ENCODE peak calls at places on chromosomes 5 and 9, in six cellular contexts. H, F, V, W, U and R are unnamed samples.

GRCh38 chr5:88713818-88714217 is 169.2 kb downstream of the MEF2C start:
- DNase-seq in H (no peak), F (no peak), V (no peak), W (no peak), U (no peak), R (no peak)

GRCh38 chr9:127754099-127754760 is 19.1 kb upstream of the TOR2A start:
- DNase-seq in H (no peak), F (no peak), V (peak), W (no peak), U (peak), R (peak)

GRCh38 chr9:127904888-127905728 is 5.7 kb upstream of the ST6GALNAC6 start:
- DNase-seq in H (no peak), F (peak), V (no peak), W (no peak), U (no peak), R (no peak)

GRCh38 chr9:136839229-136840139 is 2.8 kb upstream of the AJM1 start:
- DNase-seq in H (no peak), F (no peak), V (no peak), W (no peak), U (no peak), R (no peak)

GRCh38 chr9:125889524-125890473 is 142.6 kb downstream of the PBX3 start:
- DNase-seq in H (peak), F (peak), V (peak), W (peak), U (peak), R (peak)

GRCh38 chr9:74322661-74323314 is 174.3 kb upstream of the RORB start:
- DNase-seq in H (no peak), F (no peak), V (peak), W (no peak), U (no peak), R (no peak)

GRCh38 chr9:95349109-95350038 is 31.9 kb upstream of the FANCC start:
- DNase-seq in H (no peak), F (no peak), V (peak), W (no peak), U (peak), R (no peak)

GRCh38 chr5:124583469-124584350 is 162.7 kb downstream of the ZNF608 start:
- DNase-seq in H (no peak), F (peak), V (no peak), W (no peak), U (peak), R (no peak)

GRCh38 chr5:6408627-6409446 is 30.5 kb upstream of the MED10 start:
- DNase-seq in H (no peak), F (no peak), V (no peak), W (no peak), U (no peak), R (no peak)

GRCh38 chr5:142472306-142472951 is 147.6 kb upstream of the SPRY4 start:
- DNase-seq in H (no peak), F (no peak), V (no peak), W (no peak), U (peak), R (no peak)

GRCh38 chr5:167845952-167846351 is 445.5 kb upstream of the WWC1 start:
- DNase-seq in H (no peak), F (no peak), V (no peak), W (no peak), U (no peak), R (no peak)

GRCh38 chr5:114249838-114250237 is 112.0 kb upstream of the KCNN2 start:
- DNase-seq in H (no peak), F (no peak), V (no peak), W (no peak), U (peak), R (no peak)

GRCh38 chr5:150516011-150516410 is 8.1 kb downstream of the NDST1 start:
- DNase-seq in H (peak), F (no peak), V (no peak), W (peak), U (peak), R (no peak)

GRCh38 chr5:86968311-86968753 is 299.4 kb upstream of the RASA1 start:
- DNase-seq in H (no peak), F (peak), V (peak), W (no peak), U (peak), R (no peak)

GRCh38 chr5:177369050-177369912 is 11.6 kb downstream of the RGS14 start:
- DNase-seq in H (no peak), F (peak), V (peak), W (no peak), U (no peak), R (peak)

GRCh38 chr5:170296935-170297588 is 515 bp downstream of the LCP2 start:
- DNase-seq in H (no peak), F (peak), V (no peak), W (no peak), U (no peak), R (no peak)

GRCh38 chr5:116572375-116573278 is 2.0 kb downstream of the SEMA6A start:
- DNase-seq in H (peak), F (peak), V (peak), W (no peak), U (peak), R (peak)

GRCh38 chr5:174319551-174319950 is 274.0 kb downstream of the NSG2 start:
- DNase-seq in H (no peak), F (no peak), V (no peak), W (no peak), U (no peak), R (no peak)

GRCh38 chr9:72154468-72155281 is 5.4 kb downstream of the GDA start:
- DNase-seq in H (no peak), F (peak), V (no peak), W (no peak), U (no peak), R (no peak)

GRCh38 chr5:72621576-72621975 is 114.4 kb upstream of the ZNF366 start:
- DNase-seq in H (no peak), F (no peak), V (no peak), W (no peak), U (no peak), R (no peak)

GRCh38 chr5:115452791-115453190 is 91.8 kb downstream of the FEM1C start:
- DNase-seq in H (no peak), F (no peak), V (no peak), W (no peak), U (peak), R (no peak)

GRCh38 chr9:120913673-120914266 is 12.8 kb downstream of the TRAF1 start:
- DNase-seq in H (no peak), F (no peak), V (peak), W (no peak), U (no peak), R (peak)

GRCh38 chr5:4643190-4643589 is 496.9 kb upstream of the ADAMTS16 start:
- DNase-seq in H (no peak), F (no peak), V (no peak), W (no peak), U (no peak), R (no peak)

GRCh38 chr9:114938687-114939575 is 8.5 kb upstream of the TNFSF8 start:
- DNase-seq in H (no peak), F (no peak), V (no peak), W (no peak), U (no peak), R (no peak)

GRCh38 chr9:33082538-33083326 is 6.3 kb upstream of the SMU1 start:
- DNase-seq in H (no peak), F (no peak), V (no peak), W (no peak), U (peak), R (no peak)

GRCh38 chr5:66454186-66455078 is 141.8 kb upstream of the MAST4 start:
- DNase-seq in H (no peak), F (no peak), V (no peak), W (no peak), U (peak), R (no peak)

GRCh38 chr9:36499156-36499886 is 73.4 kb upstream of the MELK start:
- DNase-seq in H (no peak), F (no peak), V (peak), W (no peak), U (no peak), R (peak)

GRCh38 chr5:160198148-160198545 is 31.2 kb upstream of the FABP6 start:
- DNase-seq in H (no peak), F (no peak), V (no peak), W (no peak), U (no peak), R (no peak)

GRCh38 chr9:95772320-95773060 is 103.0 kb upstream of the ERCC6L2 start:
- DNase-seq in H (peak), F (no peak), V (peak), W (peak), U (peak), R (peak)

GRCh38 chr9:34413229-34413852 is 36.6 kb upstream of the MYORG start:
- DNase-seq in H (peak), F (no peak), V (peak), W (no peak), U (peak), R (peak)

GRCh38 chr9:36189978-36190377 is 743 bp upstream of the CLTA start:
- DNase-seq in H (no peak), F (no peak), V (peak), W (no peak), U (no peak), R (no peak)

GRCh38 chr9:106526805-106527204 is 336.2 kb upstream of the ZNF462 start:
- DNase-seq in H (no peak), F (no peak), V (no peak), W (no peak), U (no peak), R (no peak)

GRCh38 chr5:88839238-88839637 is 43.7 kb downstream of the MEF2C start:
- DNase-seq in H (no peak), F (no peak), V (no peak), W (no peak), U (no peak), R (no peak)

GRCh38 chr9:29289365-29289764 is 1716.1 kb upstream of the C9orf72 start:
- DNase-seq in H (no peak), F (no peak), V (no peak), W (no peak), U (no peak), R (no peak)

GRCh38 chr9:29290519-29290918 is 1717.2 kb upstream of the C9orf72 start:
- DNase-seq in H (no peak), F (no peak), V (no peak), W (no peak), U (no peak), R (no peak)

DNA sequence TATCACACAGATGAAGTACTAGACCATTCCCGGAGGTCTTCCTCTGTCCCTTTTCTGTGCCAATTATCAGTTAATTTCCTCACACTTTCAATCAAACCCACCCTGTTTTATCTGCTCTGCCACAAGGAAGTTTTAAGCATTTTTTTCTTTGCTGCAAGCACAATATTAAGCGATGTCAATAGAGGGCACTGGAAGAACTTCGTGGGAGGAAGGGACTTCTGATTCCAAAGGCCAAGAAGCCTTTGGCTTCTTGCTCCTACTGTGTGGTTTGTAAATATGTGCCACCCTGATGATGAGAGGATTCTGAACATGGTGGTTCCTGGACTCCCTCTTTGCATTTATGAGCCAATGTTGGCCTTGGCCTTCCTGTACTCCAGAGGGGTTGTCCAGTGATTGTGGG is 1712.5 kb upstream of the C9orf72 start:
- DNase-seq in H (no peak), F (no peak), V (peak), W (no peak), U (peak), R (no peak)
- TF ChIP-seq CTCF in H (no peak), F (no peak), V (peak), W (no peak), U (peak), R (no peak)

GRCh38 chr5:13480834-13481233 is 463.7 kb downstream of the DNAH5 start:
- DNase-seq in H (no peak), F (no peak), V (no peak), W (no peak), U (no peak), R (no peak)
- TF ChIP-seq CTCF in H (no peak), F (no peak), V (no peak), W (no peak), U (no peak), R (no peak)

GRCh38 chr5:38557309-38557710 is 864 bp upstream of the LIFR start:
- DNase-seq in H (peak), F (no peak), V (no peak), W (no peak), U (no peak), R (no peak)
- TF ChIP-seq CTCF in H (no peak), F (no peak), V (no peak), W (no peak), U (no peak), R (no peak)

GRCh38 chr5:79932510-79933504 is 58.3 kb downstream of the MTX3 start:
- DNase-seq in H (no peak), F (no peak), V (no peak), W (no peak), U (no peak), R (no peak)

GRCh38 chr5:79931866-79932265 is 59.2 kb downstream of the MTX3 start:
- DNase-seq in H (no peak), F (no peak), V (no peak), W (no peak), U (no peak), R (no peak)

GRCh38 chr5:79935992-79936643 is 54.9 kb downstream of the MTX3 start:
- DNase-seq in H (peak), F (no peak), V (no peak), W (no peak), U (no peak), R (no peak)

GRCh38 chr5:79936644-79937216 is 54.3 kb downstream of the MTX3 start:
- DNase-seq in H (no peak), F (no peak), V (no peak), W (no peak), U (no peak), R (no peak)

DNA sequence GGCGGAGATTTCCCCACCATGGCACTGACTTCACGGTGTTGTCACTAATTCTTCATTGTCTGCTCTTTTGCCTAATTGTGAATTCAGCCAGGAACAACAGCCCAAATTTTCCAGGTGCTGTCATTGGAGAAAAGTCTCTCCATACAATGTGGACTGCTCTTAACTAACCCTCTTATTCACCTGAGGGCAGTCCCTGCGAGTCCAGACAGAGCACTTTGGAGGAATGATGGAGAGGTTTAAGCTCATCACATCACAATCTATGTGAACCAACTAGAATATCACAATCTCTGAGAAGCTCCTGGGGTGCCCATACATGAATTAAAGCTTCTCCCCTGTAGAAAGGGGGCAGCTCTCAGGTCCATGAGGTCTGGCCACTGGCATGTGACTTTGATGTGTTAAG is 56.4 kb downstream of the MTX3 start:
- DNase-seq in H (no peak), F (no peak), V (no peak), W (no peak), U (no peak), R (no peak)
- TF ChIP-seq CTCF in H (no peak), F (no peak), V (no peak), W (no peak), U (no peak), R (no peak)

DNA sequence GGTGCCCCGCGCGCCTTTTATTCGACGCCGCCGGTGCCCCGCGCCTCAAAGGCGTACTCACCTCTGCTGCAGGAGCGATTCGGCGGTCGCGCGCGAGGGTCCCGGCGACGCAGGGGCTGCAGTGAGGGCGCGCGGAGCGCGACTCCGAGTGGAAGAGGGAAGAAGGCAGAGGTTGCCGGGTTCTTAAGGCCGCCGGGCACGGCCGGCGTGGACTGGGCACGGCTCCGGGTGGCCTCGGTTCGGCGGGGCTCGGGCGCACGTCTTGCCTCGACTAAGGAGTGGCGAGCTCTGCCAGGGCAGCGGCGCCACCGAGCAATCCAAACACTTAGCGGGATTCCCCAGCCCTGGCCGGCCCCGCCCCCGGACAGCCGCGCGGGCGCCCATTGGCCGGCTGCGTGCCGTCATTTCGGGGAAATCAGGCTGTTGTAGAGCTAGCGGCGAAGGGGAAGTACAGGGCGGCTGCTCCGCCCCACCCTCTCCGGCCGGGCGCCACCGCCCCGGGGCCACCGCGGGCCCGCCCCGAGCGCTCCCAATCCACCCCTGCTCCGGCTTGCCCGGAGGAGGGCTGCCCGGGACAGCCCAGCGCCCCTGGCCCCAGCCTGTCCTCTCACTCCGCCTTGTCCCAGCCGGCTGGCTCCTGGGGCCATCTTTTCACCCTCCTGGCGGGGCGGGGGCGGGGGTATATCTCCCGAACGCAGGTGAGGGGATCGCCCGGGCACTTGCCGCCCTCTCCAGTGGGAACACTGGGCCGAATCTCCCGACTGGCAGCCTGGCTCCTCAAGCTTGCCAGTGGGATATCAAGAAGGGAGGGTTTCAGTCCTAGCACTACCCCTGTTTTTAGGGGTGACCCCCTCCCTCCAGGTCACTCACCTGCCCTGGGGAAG is at the start of gene IRF1:
- DNase-seq in H (peak), F (peak), V (peak), W (peak), U (peak), R (peak)
- TF ChIP-seq CTCF in H (no peak), F (no peak), V (no peak), W (no peak), U (no peak), R (no peak)

GRCh38 chr5:28780083-28780692 is 1741.8 kb upstream of the CDH9 start:
- DNase-seq in H (no peak), F (no peak), V (no peak), W (no peak), U (no peak), R (no peak)
- TF ChIP-seq CTCF in H (no peak), F (no peak), V (no peak), W (no peak), U (no peak), R (no peak)